ENCODE peak calls at places on chromosome 12, in ten cellular contexts. One of them, this sample, is unnamed.

GRCh38 chr12:72295744-72296143 is 23.6 kb downstream of the TRHDE start:
- DNase-seq in lower leg skin: no peak
- DNase-seq in uterus: no peak
- DNase-seq in endothelial cell: no peak
- DNase-seq in fibroblast of the aortic adventitia: no peak
- DNase-seq in breast epithelium: no peak
- DNase-seq in OCI-LY7: no peak
- DNase-seq in tibial artery: no peak
- DNase-seq in fibroblast of lung: peak; percentile 52
- DNase-seq in omental fat pad: no peak
- DNase-seq in this sample: no peak

GRCh38 chr12:14403711-14404164 is 38.3 kb downstream of the ATF7IP start:
- DNase-seq in lower leg skin: no peak
- DNase-seq in uterus: no peak
- DNase-seq in endothelial cell: no peak
- DNase-seq in fibroblast of the aortic adventitia: peak; percentile 87
- DNase-seq in breast epithelium: no peak
- DNase-seq in OCI-LY7: peak; percentile 52
- DNase-seq in tibial artery: no peak
- DNase-seq in fibroblast of lung: peak; percentile 92
- DNase-seq in omental fat pad: no peak
- DNase-seq in this sample: no peak

GRCh38 chr12:111642681-111643427 is 42.9 kb downstream of the BRAP start:
- DNase-seq in lower leg skin: no peak
- DNase-seq in uterus: no peak
- DNase-seq in endothelial cell: no peak
- DNase-seq in fibroblast of the aortic adventitia: no peak
- DNase-seq in breast epithelium: no peak
- DNase-seq in OCI-LY7: no peak
- DNase-seq in tibial artery: no peak
- DNase-seq in fibroblast of lung: peak; percentile 71
- DNase-seq in omental fat pad: no peak
- DNase-seq in this sample: no peak

GRCh38 chr12:15939111-15939510 is 28.0 kb downstream of the DERA start:
- DNase-seq in lower leg skin: no peak
- DNase-seq in uterus: no peak
- DNase-seq in endothelial cell: no peak
- DNase-seq in fibroblast of the aortic adventitia: no peak
- DNase-seq in breast epithelium: no peak
- DNase-seq in OCI-LY7: no peak
- DNase-seq in tibial artery: no peak
- DNase-seq in fibroblast of lung: no peak
- DNase-seq in omental fat pad: no peak
- DNase-seq in this sample: no peak

GRCh38 chr12:11768233-11768965 is 118.9 kb downstream of the ETV6 start:
- DNase-seq in lower leg skin: no peak
- DNase-seq in uterus: no peak
- DNase-seq in endothelial cell: no peak
- DNase-seq in fibroblast of the aortic adventitia: no peak
- DNase-seq in breast epithelium: no peak
- DNase-seq in OCI-LY7: no peak
- DNase-seq in tibial artery: no peak
- DNase-seq in fibroblast of lung: no peak
- DNase-seq in omental fat pad: no peak
- DNase-seq in this sample: no peak

GRCh38 chr12:51391047-51391837 is at the start of gene GALNT6:
- DNase-seq in lower leg skin: no peak
- DNase-seq in uterus: no peak
- DNase-seq in endothelial cell: peak; percentile 56
- DNase-seq in fibroblast of the aortic adventitia: no peak
- DNase-seq in breast epithelium: no peak
- DNase-seq in OCI-LY7: peak; percentile 58
- DNase-seq in tibial artery: no peak
- DNase-seq in fibroblast of lung: no peak
- DNase-seq in omental fat pad: no peak
- DNase-seq in this sample: no peak

GRCh38 chr12:119913931-119914330 is 36.8 kb upstream of the CIT start:
- DNase-seq in lower leg skin: no peak
- DNase-seq in uterus: no peak
- DNase-seq in endothelial cell: no peak
- DNase-seq in fibroblast of the aortic adventitia: no peak
- DNase-seq in breast epithelium: no peak
- DNase-seq in OCI-LY7: no peak
- DNase-seq in tibial artery: no peak
- DNase-seq in fibroblast of lung: no peak
- DNase-seq in omental fat pad: no peak
- DNase-seq in this sample: no peak

GRCh38 chr12:109822951-109823411 is 10.2 kb downstream of the TRPV4 start:
- DNase-seq in lower leg skin: no peak
- DNase-seq in uterus: no peak
- DNase-seq in endothelial cell: no peak
- DNase-seq in fibroblast of the aortic adventitia: no peak
- DNase-seq in breast epithelium: peak; percentile 79
- DNase-seq in OCI-LY7: no peak
- DNase-seq in tibial artery: no peak
- DNase-seq in fibroblast of lung: no peak
- DNase-seq in omental fat pad: no peak
- DNase-seq in this sample: no peak

GRCh38 chr12:19070341-19070740 is 59.2 kb upstream of the PLEKHA5 start:
- DNase-seq in lower leg skin: no peak
- DNase-seq in uterus: no peak
- DNase-seq in endothelial cell: no peak
- DNase-seq in fibroblast of the aortic adventitia: no peak
- DNase-seq in breast epithelium: no peak
- DNase-seq in OCI-LY7: no peak
- DNase-seq in tibial artery: no peak
- DNase-seq in fibroblast of lung: no peak
- DNase-seq in omental fat pad: no peak
- DNase-seq in this sample: no peak

GRCh38 chr12:108643941-108644742 is 10.4 kb upstream of the SELPLG start:
- DNase-seq in lower leg skin: no peak
- DNase-seq in uterus: peak; percentile 73
- DNase-seq in endothelial cell: no peak
- DNase-seq in fibroblast of the aortic adventitia: no peak
- DNase-seq in breast epithelium: no peak
- DNase-seq in OCI-LY7: no peak
- DNase-seq in tibial artery: peak; percentile 74
- DNase-seq in fibroblast of lung: peak; percentile 54
- DNase-seq in omental fat pad: no peak
- DNase-seq in this sample: peak; percentile 59

GRCh38 chr12:74741113-74741512 is 203.5 kb downstream of the ATXN7L3B start:
- DNase-seq in lower leg skin: no peak
- DNase-seq in uterus: no peak
- DNase-seq in endothelial cell: no peak
- DNase-seq in fibroblast of the aortic adventitia: no peak
- DNase-seq in breast epithelium: no peak
- DNase-seq in OCI-LY7: no peak
- DNase-seq in tibial artery: no peak
- DNase-seq in fibroblast of lung: no peak
- DNase-seq in omental fat pad: no peak
- DNase-seq in this sample: no peak

GRCh38 chr12:107134558-107134957 is 41.2 kb upstream of the CRY1 start:
- DNase-seq in lower leg skin: no peak
- DNase-seq in uterus: no peak
- DNase-seq in endothelial cell: peak; percentile 22
- DNase-seq in fibroblast of the aortic adventitia: no peak
- DNase-seq in breast epithelium: no peak
- DNase-seq in OCI-LY7: peak; percentile 24
- DNase-seq in tibial artery: no peak
- DNase-seq in fibroblast of lung: no peak
- DNase-seq in omental fat pad: no peak
- DNase-seq in this sample: peak; percentile 75

GRCh38 chr12:45050331-45050750 is 558 bp downstream of the DBX2 start:
- DNase-seq in lower leg skin: no peak
- DNase-seq in uterus: no peak
- DNase-seq in endothelial cell: peak; percentile 8
- DNase-seq in fibroblast of the aortic adventitia: no peak
- DNase-seq in breast epithelium: no peak
- DNase-seq in OCI-LY7: no peak
- DNase-seq in tibial artery: no peak
- DNase-seq in fibroblast of lung: no peak
- DNase-seq in omental fat pad: no peak
- DNase-seq in this sample: no peak

GRCh38 chr12:127559349-127560040 is 707.5 kb upstream of the TMEM132C start:
- DNase-seq in lower leg skin: no peak
- DNase-seq in uterus: no peak
- DNase-seq in endothelial cell: peak; percentile 4
- DNase-seq in fibroblast of the aortic adventitia: peak; percentile 92
- DNase-seq in breast epithelium: no peak
- DNase-seq in OCI-LY7: peak; percentile 56
- DNase-seq in tibial artery: no peak
- DNase-seq in fibroblast of lung: peak; percentile 81
- DNase-seq in omental fat pad: no peak
- DNase-seq in this sample: no peak
- TF ChIP-seq CTCF in lower leg skin: no peak
- TF ChIP-seq CTCF in uterus: no peak
- TF ChIP-seq CTCF in endothelial cell: no peak
- TF ChIP-seq CTCF in fibroblast of the aortic adventitia: peak; percentile 61
- TF ChIP-seq CTCF in breast epithelium: no peak
- TF ChIP-seq CTCF in OCI-LY7: peak; percentile 68
- TF ChIP-seq CTCF in tibial artery: no peak
- TF ChIP-seq CTCF in fibroblast of lung: peak; percentile 64
- TF ChIP-seq CTCF in omental fat pad: no peak
- TF ChIP-seq CTCF in this sample: no peak

GRCh38 chr12:6370994-6371754 is 4.2 kb downstream of the SCNN1A start:
- DNase-seq in lower leg skin: no peak
- DNase-seq in uterus: peak; percentile 75
- DNase-seq in endothelial cell: peak; percentile 36
- DNase-seq in fibroblast of the aortic adventitia: no peak
- DNase-seq in breast epithelium: no peak
- DNase-seq in OCI-LY7: no peak
- DNase-seq in tibial artery: no peak
- DNase-seq in fibroblast of lung: peak; percentile 48
- DNase-seq in omental fat pad: no peak
- DNase-seq in this sample: peak; percentile 95

GRCh38 chr12:6373022-6373787 is 2.2 kb downstream of the SCNN1A start:
- DNase-seq in lower leg skin: no peak
- DNase-seq in uterus: no peak
- DNase-seq in endothelial cell: no peak
- DNase-seq in fibroblast of the aortic adventitia: no peak
- DNase-seq in breast epithelium: no peak
- DNase-seq in OCI-LY7: no peak
- DNase-seq in tibial artery: no peak
- DNase-seq in fibroblast of lung: no peak
- DNase-seq in omental fat pad: no peak
- DNase-seq in this sample: peak; percentile 65

GRCh38 chr12:6370576-6370935 is 4.8 kb downstream of the SCNN1A start:
- DNase-seq in lower leg skin: no peak
- DNase-seq in uterus: no peak
- DNase-seq in endothelial cell: no peak
- DNase-seq in fibroblast of the aortic adventitia: no peak
- DNase-seq in breast epithelium: no peak
- DNase-seq in OCI-LY7: no peak
- DNase-seq in tibial artery: no peak
- DNase-seq in fibroblast of lung: no peak
- DNase-seq in omental fat pad: no peak
- DNase-seq in this sample: no peak

GRCh38 chr12:6374028-6374780 is 1.2 kb downstream of the SCNN1A start:
- DNase-seq in lower leg skin: no peak
- DNase-seq in uterus: no peak
- DNase-seq in endothelial cell: no peak
- DNase-seq in fibroblast of the aortic adventitia: no peak
- DNase-seq in breast epithelium: no peak
- DNase-seq in OCI-LY7: no peak
- DNase-seq in tibial artery: peak; percentile 18
- DNase-seq in fibroblast of lung: no peak
- DNase-seq in omental fat pad: no peak
- DNase-seq in this sample: no peak

DNA sequence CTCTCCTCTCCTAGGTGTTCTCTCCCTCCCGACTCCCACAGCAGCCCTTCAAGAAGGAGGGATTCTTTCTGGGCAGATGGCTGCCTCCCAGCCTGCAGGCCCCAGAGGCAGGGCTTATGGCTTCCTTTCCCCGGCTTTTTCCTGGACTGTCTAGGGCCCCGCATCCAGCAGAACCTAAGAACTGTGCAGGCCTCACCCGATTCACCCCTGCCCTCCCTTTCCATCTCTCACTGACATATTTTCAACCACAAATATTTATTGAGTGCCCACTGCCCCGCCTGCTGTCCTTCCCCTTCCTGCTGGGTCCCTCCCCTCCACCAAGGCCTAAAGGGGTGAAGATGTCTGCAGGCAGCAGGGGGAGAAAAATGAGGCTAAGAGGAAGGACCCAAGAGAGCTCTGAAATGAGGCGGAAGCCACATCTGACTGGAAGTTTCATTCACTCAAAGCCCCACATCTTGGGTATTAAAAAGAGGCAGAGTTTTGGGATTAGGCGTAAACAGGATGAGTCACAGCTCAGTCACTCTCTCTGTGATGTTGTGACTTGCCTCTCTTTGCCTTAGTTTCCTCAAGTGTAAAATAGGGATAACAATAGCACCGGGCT is 2.9 kb downstream of the SCNN1A start:
- DNase-seq in lower leg skin: peak; percentile 58
- DNase-seq in uterus: no peak
- DNase-seq in endothelial cell: no peak
- DNase-seq in fibroblast of the aortic adventitia: peak; percentile 73
- DNase-seq in breast epithelium: peak; percentile 68
- DNase-seq in OCI-LY7: no peak
- DNase-seq in tibial artery: peak; percentile 48
- DNase-seq in fibroblast of lung: peak; percentile 90
- DNase-seq in omental fat pad: peak; percentile 18
- DNase-seq in this sample: peak; percentile 90
- TF ChIP-seq CTCF in lower leg skin: no peak
- TF ChIP-seq CTCF in uterus: no peak
- TF ChIP-seq CTCF in endothelial cell: no peak
- TF ChIP-seq CTCF in fibroblast of the aortic adventitia: no peak
- TF ChIP-seq CTCF in breast epithelium: no peak
- TF ChIP-seq CTCF in OCI-LY7: no peak
- TF ChIP-seq CTCF in tibial artery: no peak
- TF ChIP-seq CTCF in fibroblast of lung: no peak
- TF ChIP-seq CTCF in omental fat pad: no peak
- TF ChIP-seq CTCF in this sample: no peak

GRCh38 chr12:132582058-132582420 is 28.3 kb downstream of the LRCOL1 start:
- DNase-seq in lower leg skin: no peak
- DNase-seq in uterus: no peak
- DNase-seq in endothelial cell: peak; percentile 44
- DNase-seq in fibroblast of the aortic adventitia: no peak
- DNase-seq in breast epithelium: no peak
- DNase-seq in OCI-LY7: no peak
- DNase-seq in tibial artery: peak; percentile 39
- DNase-seq in fibroblast of lung: no peak
- DNase-seq in omental fat pad: no peak
- DNase-seq in this sample: no peak
- TF ChIP-seq CTCF in lower leg skin: no peak
- TF ChIP-seq CTCF in uterus: no peak
- TF ChIP-seq CTCF in endothelial cell: no peak
- TF ChIP-seq CTCF in fibroblast of the aortic adventitia: no peak
- TF ChIP-seq CTCF in breast epithelium: no peak
- TF ChIP-seq CTCF in OCI-LY7: no peak
- TF ChIP-seq CTCF in tibial artery: no peak
- TF ChIP-seq CTCF in fibroblast of lung: no peak
- TF ChIP-seq CTCF in omental fat pad: no peak
- TF ChIP-seq CTCF in this sample: no peak

DNA sequence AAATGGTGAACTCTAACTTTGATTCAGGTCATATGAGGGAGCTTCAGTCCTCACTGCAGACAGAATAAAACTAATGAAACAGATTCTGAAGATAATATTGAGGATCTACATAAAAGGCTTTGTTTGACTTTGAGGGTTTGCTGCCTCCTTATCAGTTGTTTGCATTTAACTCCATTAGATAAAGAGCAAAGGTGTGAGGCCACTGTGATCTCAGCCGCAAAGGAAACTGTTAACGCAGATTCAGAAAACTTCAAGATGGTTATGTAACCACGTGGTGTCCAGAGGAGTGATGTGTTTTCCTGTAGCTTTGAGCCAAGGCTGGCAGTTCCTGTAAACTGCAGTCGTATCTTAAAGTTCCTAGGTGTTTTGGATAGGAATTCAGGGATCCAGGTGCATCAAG is 67.8 kb downstream of the METTL25 start:
- DNase-seq in lower leg skin: no peak
- DNase-seq in uterus: no peak
- DNase-seq in endothelial cell: no peak
- DNase-seq in fibroblast of the aortic adventitia: no peak
- DNase-seq in breast epithelium: no peak
- DNase-seq in OCI-LY7: no peak
- DNase-seq in tibial artery: no peak
- DNase-seq in fibroblast of lung: no peak
- DNase-seq in omental fat pad: no peak
- DNase-seq in this sample: no peak
- TF ChIP-seq CTCF in lower leg skin: no peak
- TF ChIP-seq CTCF in uterus: no peak
- TF ChIP-seq CTCF in endothelial cell: no peak
- TF ChIP-seq CTCF in fibroblast of the aortic adventitia: no peak
- TF ChIP-seq CTCF in breast epithelium: no peak
- TF ChIP-seq CTCF in OCI-LY7: no peak
- TF ChIP-seq CTCF in tibial artery: no peak
- TF ChIP-seq CTCF in fibroblast of lung: no peak
- TF ChIP-seq CTCF in omental fat pad: no peak
- TF ChIP-seq CTCF in this sample: no peak

This sample was measured in HCT116.